ENCODE peak calls at places on chromosomes 2 and 18, in six cellular contexts. One of them, this sample, is unnamed.

GRCh38 chr18:10226971-10227370 is 227.5 kb upstream of the APCDD1 start:
- DNase-seq in PC-3: no peak
- DNase-seq in breast epithelium: no peak
- DNase-seq in AG10803: peak; percentile 49
- DNase-seq in mammary epithelial cell: no peak
- DNase-seq in neural progenitor cell: no peak
- DNase-seq in this sample: no peak

GRCh38 chr2:209808521-209808920 is 36.9 kb downstream of the UNC80 start:
- DNase-seq in PC-3: no peak
- DNase-seq in AG10803: no peak
- DNase-seq in mammary epithelial cell: no peak
- DNase-seq in neural progenitor cell: no peak
- DNase-seq in breast epithelium: no peak
- DNase-seq in this sample: no peak

GRCh38 chr2:54373855-54374254 is 82.3 kb upstream of the SPTBN1 start:
- DNase-seq in mammary epithelial cell: no peak
- DNase-seq in AG10803: no peak
- DNase-seq in PC-3: no peak
- DNase-seq in neural progenitor cell: no peak
- DNase-seq in breast epithelium: no peak
- DNase-seq in this sample: no peak

GRCh38 chr2:40130251-40130994 is 321.5 kb downstream of the SLC8A1 start:
- DNase-seq in breast epithelium: no peak
- DNase-seq in PC-3: no peak
- DNase-seq in mammary epithelial cell: no peak
- DNase-seq in AG10803: no peak
- DNase-seq in neural progenitor cell: no peak
- DNase-seq in this sample: no peak

GRCh38 chr2:19348692-19349091 is 9.7 kb downstream of the OSR1 start:
- DNase-seq in neural progenitor cell: no peak
- DNase-seq in PC-3: no peak
- DNase-seq in breast epithelium: no peak
- DNase-seq in mammary epithelial cell: no peak
- DNase-seq in AG10803: no peak
- DNase-seq in this sample: no peak

GRCh38 chr2:41854227-41854626 is 193.6 kb upstream of the PKDCC start:
- DNase-seq in PC-3: peak; percentile 32
- DNase-seq in breast epithelium: no peak
- DNase-seq in neural progenitor cell: no peak
- DNase-seq in AG10803: no peak
- DNase-seq in mammary epithelial cell: peak; percentile 26
- DNase-seq in this sample: no peak

GRCh38 chr2:164430166-164430783 is 191.0 kb downstream of the GRB14 start:
- DNase-seq in PC-3: peak; percentile 64
- DNase-seq in neural progenitor cell: peak; percentile 70
- DNase-seq in AG10803: peak; percentile 53
- DNase-seq in breast epithelium: no peak
- DNase-seq in mammary epithelial cell: peak; percentile 14
- DNase-seq in this sample: peak; percentile 18

GRCh38 chr2:200306969-200307811 is 697 bp downstream of the SPATS2L start:
- DNase-seq in breast epithelium: no peak
- DNase-seq in PC-3: peak; percentile 46
- DNase-seq in mammary epithelial cell: peak; percentile 53
- DNase-seq in AG10803: peak; percentile 53
- DNase-seq in neural progenitor cell: peak; percentile 80
- DNase-seq in this sample: no peak

GRCh38 chr18:47953471-47953931 is 23.0 kb upstream of the SMAD2 start:
- DNase-seq in neural progenitor cell: peak; percentile 68
- DNase-seq in breast epithelium: no peak
- DNase-seq in mammary epithelial cell: peak; percentile 41
- DNase-seq in AG10803: peak; percentile 86
- DNase-seq in PC-3: peak; percentile 11
- DNase-seq in this sample: peak; percentile 81

GRCh38 chr18:45588284-45588683 is 27.0 kb upstream of the SLC14A2 start:
- DNase-seq in AG10803: peak; percentile 41
- DNase-seq in breast epithelium: no peak
- DNase-seq in mammary epithelial cell: no peak
- DNase-seq in PC-3: no peak
- DNase-seq in neural progenitor cell: no peak
- DNase-seq in this sample: no peak

GRCh38 chr2:167510071-167510759 is 621.9 kb downstream of the XIRP2 start:
- DNase-seq in AG10803: no peak
- DNase-seq in mammary epithelial cell: no peak
- DNase-seq in PC-3: peak; percentile 19
- DNase-seq in breast epithelium: no peak
- DNase-seq in neural progenitor cell: no peak
- DNase-seq in this sample: no peak

GRCh38 chr2:2663401-2664036 is 332.4 kb upstream of the MYT1L start:
- DNase-seq in PC-3: peak; percentile 21
- DNase-seq in neural progenitor cell: no peak
- DNase-seq in breast epithelium: no peak
- DNase-seq in AG10803: no peak
- DNase-seq in mammary epithelial cell: no peak
- DNase-seq in this sample: no peak

GRCh38 chr18:500230-500555 is 308 bp downstream of the COLEC12 start:
- DNase-seq in breast epithelium: no peak
- DNase-seq in neural progenitor cell: peak; percentile 56
- DNase-seq in AG10803: no peak
- DNase-seq in mammary epithelial cell: peak; percentile 11
- DNase-seq in PC-3: no peak
- DNase-seq in this sample: no peak

GRCh38 chr2:43075906-43076585 is 150.4 kb downstream of the ZFP36L2 start:
- DNase-seq in breast epithelium: no peak
- DNase-seq in mammary epithelial cell: peak; percentile 57
- DNase-seq in AG10803: peak; percentile 87
- DNase-seq in neural progenitor cell: no peak
- DNase-seq in PC-3: peak; percentile 85
- DNase-seq in this sample: no peak

GRCh38 chr2:110105608-110106467 is 9.8 kb downstream of the MALL start:
- DNase-seq in neural progenitor cell: no peak
- DNase-seq in AG10803: peak; percentile 25
- DNase-seq in PC-3: peak; percentile 99
- DNase-seq in mammary epithelial cell: peak; percentile 96
- DNase-seq in breast epithelium: no peak
- DNase-seq in this sample: no peak

GRCh38 chr18:54679318-54680149 is 88.5 kb downstream of the DYNAP start:
- DNase-seq in breast epithelium: no peak
- DNase-seq in PC-3: peak; percentile 88
- DNase-seq in AG10803: peak; percentile 81
- DNase-seq in mammary epithelial cell: peak; percentile 64
- DNase-seq in neural progenitor cell: peak; percentile 49
- DNase-seq in this sample: peak; percentile 50

GRCh38 chr2:28620371-28620793 is 124.5 kb downstream of the PLB1 start:
- DNase-seq in neural progenitor cell: no peak
- DNase-seq in AG10803: no peak
- DNase-seq in PC-3: no peak
- DNase-seq in breast epithelium: no peak
- DNase-seq in mammary epithelial cell: no peak
- DNase-seq in this sample: no peak

GRCh38 chr2:28622101-28622499 is 126.2 kb downstream of the PLB1 start:
- DNase-seq in mammary epithelial cell: no peak
- DNase-seq in breast epithelium: no peak
- DNase-seq in neural progenitor cell: no peak
- DNase-seq in PC-3: no peak
- DNase-seq in AG10803: no peak
- DNase-seq in this sample: no peak

GRCh38 chr2:28619213-28620196 is 123.6 kb downstream of the PLB1 start:
- DNase-seq in AG10803: peak; percentile 83
- DNase-seq in neural progenitor cell: no peak
- DNase-seq in breast epithelium: no peak
- DNase-seq in PC-3: peak; percentile 49
- DNase-seq in mammary epithelial cell: no peak
- DNase-seq in this sample: no peak

GRCh38 chr2:28621172-28622100 is 125.6 kb downstream of the PLB1 start:
- DNase-seq in AG10803: peak; percentile 92
- DNase-seq in breast epithelium: peak; percentile 69
- DNase-seq in mammary epithelial cell: peak; percentile 92
- DNase-seq in neural progenitor cell: peak; percentile 70
- DNase-seq in PC-3: peak; percentile 92
- DNase-seq in this sample: peak; percentile 69

DNA sequence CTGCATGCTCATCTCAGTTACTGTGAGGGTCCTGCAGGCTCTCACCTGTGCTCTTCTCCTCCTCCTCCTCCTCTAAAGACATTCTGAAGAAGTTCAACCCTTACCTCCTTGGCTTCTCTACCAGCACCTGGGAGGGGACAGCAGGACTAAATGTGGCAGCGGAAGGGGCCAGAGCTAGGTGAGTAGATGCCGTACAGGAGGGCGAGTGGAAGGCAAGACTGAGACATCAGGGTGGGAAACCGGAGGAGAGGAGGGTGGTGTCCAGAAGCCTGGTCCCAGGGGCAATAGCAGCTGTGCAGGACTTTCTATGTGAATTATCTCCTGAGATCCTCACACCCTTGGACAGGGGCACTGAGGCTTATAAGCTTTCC is 124.9 kb downstream of the PLB1 start:
- DNase-seq in breast epithelium: no peak
- DNase-seq in mammary epithelial cell: no peak
- DNase-seq in neural progenitor cell: no peak
- DNase-seq in AG10803: no peak
- DNase-seq in PC-3: no peak
- DNase-seq in this sample: no peak
- H3K4me3 ChIP-seq in breast epithelium: no peak overlapping the region
- H3K4me3 ChIP-seq in mammary epithelial cell: no peak overlapping the region
- H3K4me3 ChIP-seq in neural progenitor cell: no peak overlapping the region
- H3K4me3 ChIP-seq in AG10803: no peak overlapping the region
- H3K4me3 ChIP-seq in PC-3: peak overlapping the region; percentile 11
- H3K4me3 ChIP-seq in this sample: no peak overlapping the region

DNA sequence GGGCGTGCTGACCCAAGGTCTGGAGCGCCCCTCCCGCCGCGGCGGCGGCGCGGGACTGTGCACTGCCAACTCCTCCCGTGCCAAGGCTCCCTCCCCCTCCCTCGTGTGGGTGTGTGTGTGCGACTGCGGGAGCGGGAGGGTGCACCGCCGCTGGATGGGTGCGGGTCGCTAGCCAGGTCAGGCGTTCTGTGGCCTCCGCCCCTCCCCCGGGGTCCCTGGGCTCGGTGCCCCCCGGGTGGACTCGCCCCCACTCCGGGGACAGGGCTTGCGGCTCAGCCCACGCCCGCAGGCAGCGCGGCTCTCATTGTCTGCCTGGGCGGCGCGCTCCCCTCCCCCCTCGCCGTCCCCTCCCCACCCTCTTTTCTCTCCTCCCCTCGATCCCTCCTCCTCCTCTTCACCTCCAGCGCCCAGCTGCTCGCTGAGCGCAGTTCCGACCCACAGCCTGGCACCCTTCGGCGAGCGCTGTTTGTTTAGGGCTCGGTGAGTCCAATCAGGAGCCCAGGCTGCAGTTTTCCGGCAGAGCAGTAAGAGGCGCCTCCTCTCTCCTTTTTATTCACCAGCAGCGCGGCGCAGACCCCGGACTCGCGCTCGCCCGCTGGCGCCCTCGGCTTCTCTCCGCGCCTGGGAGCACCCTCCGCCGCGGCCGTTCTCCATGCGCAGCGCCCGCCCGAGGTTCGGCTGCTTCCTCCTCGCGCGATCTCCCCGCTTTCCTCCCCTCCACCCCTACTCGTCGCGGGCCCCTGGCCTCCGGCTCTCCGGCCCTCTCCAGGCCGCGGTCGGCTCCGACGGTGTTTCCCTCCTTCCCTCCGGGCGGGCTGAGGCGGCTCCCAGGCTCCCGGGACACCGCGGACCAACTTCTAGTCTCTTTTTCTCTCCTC is at the start of gene GATA6:
- DNase-seq in neural progenitor cell: peak; percentile 92
- DNase-seq in PC-3: peak; percentile 91
- DNase-seq in mammary epithelial cell: peak; percentile 85
- DNase-seq in AG10803: peak; percentile 85
- DNase-seq in breast epithelium: no peak
- DNase-seq in this sample: peak; percentile 46
- H3K4me3 ChIP-seq in neural progenitor cell: peak within 1 kb of the TSS; percentile 48
- H3K4me3 ChIP-seq in PC-3: peak within 1 kb of the TSS; percentile 100
- H3K4me3 ChIP-seq in mammary epithelial cell: peak within 1 kb of the TSS; percentile 67
- H3K4me3 ChIP-seq in AG10803: peak within 1 kb of the TSS; percentile 84
- H3K4me3 ChIP-seq in breast epithelium: peak within 1 kb of the TSS; percentile 90
- H3K4me3 ChIP-seq in this sample: peak within 1 kb of the TSS; percentile 41

GRCh38 chr2:101139495-101139894 is 11.7 kb downstream of the TBC1D8 start:
- DNase-seq in PC-3: no peak
- DNase-seq in breast epithelium: no peak
- DNase-seq in mammary epithelial cell: no peak
- DNase-seq in AG10803: no peak
- DNase-seq in neural progenitor cell: no peak
- DNase-seq in this sample: no peak

GRCh38 chr2:101140978-101141655 is 10.1 kb downstream of the TBC1D8 start:
- DNase-seq in PC-3: peak; percentile 70
- DNase-seq in mammary epithelial cell: no peak
- DNase-seq in AG10803: no peak
- DNase-seq in breast epithelium: no peak
- DNase-seq in neural progenitor cell: no peak
- DNase-seq in this sample: no peak

GRCh38 chr2:101140237-101140636 is 10.9 kb downstream of the TBC1D8 start:
- DNase-seq in neural progenitor cell: no peak
- DNase-seq in PC-3: no peak
- DNase-seq in breast epithelium: no peak
- DNase-seq in mammary epithelial cell: no peak
- DNase-seq in AG10803: no peak
- DNase-seq in this sample: no peak

GRCh38 chr2:101145406-101145805 is 5.8 kb downstream of the TBC1D8 start:
- DNase-seq in AG10803: no peak
- DNase-seq in neural progenitor cell: no peak
- DNase-seq in breast epithelium: no peak
- DNase-seq in mammary epithelial cell: peak; percentile 81
- DNase-seq in PC-3: peak; percentile 72
- DNase-seq in this sample: no peak

DNA sequence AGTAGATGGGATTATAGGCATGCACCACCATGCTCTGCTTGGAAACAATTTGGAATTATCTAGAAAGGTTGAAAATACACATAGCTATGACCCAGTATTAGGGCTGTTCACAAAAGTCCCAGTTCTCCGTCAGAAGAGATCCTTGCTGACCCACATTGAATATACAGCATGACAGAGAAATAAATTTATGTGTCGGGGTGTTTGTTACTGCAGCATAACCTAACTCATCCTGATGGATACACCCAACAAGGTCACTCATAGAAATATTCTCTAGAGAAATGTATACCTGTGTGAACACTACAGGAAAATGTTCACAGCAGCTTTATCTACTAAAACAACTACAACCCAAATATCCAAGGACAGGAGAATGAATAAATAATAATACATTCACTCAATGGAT is 9.0 kb downstream of the TBC1D8 start:
- DNase-seq in PC-3: no peak
- DNase-seq in AG10803: no peak
- DNase-seq in neural progenitor cell: no peak
- DNase-seq in mammary epithelial cell: no peak
- DNase-seq in breast epithelium: no peak
- DNase-seq in this sample: no peak
- H3K4me3 ChIP-seq in PC-3: peak overlapping the region; percentile 3
- H3K4me3 ChIP-seq in AG10803: no peak overlapping the region
- H3K4me3 ChIP-seq in neural progenitor cell: no peak overlapping the region
- H3K4me3 ChIP-seq in mammary epithelial cell: no peak overlapping the region
- H3K4me3 ChIP-seq in breast epithelium: no peak overlapping the region
- H3K4me3 ChIP-seq in this sample: no peak overlapping the region

GRCh38 chr2:224751996-224752698 is 36.0 kb upstream of the CCDC195 start:
- DNase-seq in breast epithelium: no peak
- DNase-seq in AG10803: no peak
- DNase-seq in mammary epithelial cell: no peak
- DNase-seq in neural progenitor cell: no peak
- DNase-seq in PC-3: no peak
- DNase-seq in this sample: no peak

GRCh38 chr2:224754129-224754528 is 38.0 kb upstream of the CCDC195 start:
- DNase-seq in AG10803: peak; percentile 92
- DNase-seq in PC-3: no peak
- DNase-seq in neural progenitor cell: no peak
- DNase-seq in mammary epithelial cell: peak; percentile 66
- DNase-seq in breast epithelium: no peak
- DNase-seq in this sample: no peak

GRCh38 chr2:224757934-224758548 is 41.9 kb upstream of the CCDC195 start:
- DNase-seq in PC-3: no peak
- DNase-seq in mammary epithelial cell: no peak
- DNase-seq in neural progenitor cell: no peak
- DNase-seq in AG10803: no peak
- DNase-seq in breast epithelium: no peak
- DNase-seq in this sample: no peak
- H3K4me3 ChIP-seq in PC-3: no peak overlapping the region
- H3K4me3 ChIP-seq in mammary epithelial cell: no peak overlapping the region
- H3K4me3 ChIP-seq in neural progenitor cell: no peak overlapping the region
- H3K4me3 ChIP-seq in AG10803: no peak overlapping the region
- H3K4me3 ChIP-seq in breast epithelium: no peak overlapping the region
- H3K4me3 ChIP-seq in this sample: no peak overlapping the region